ENCODE peak calls at places on chromosomes 2 and 18, in nine cellular contexts. P, Q, K, V, X, G, Z, E and I are unnamed samples.

GRCh38 chr2:80560298-80560697 is 255.7 kb upstream of the LRRTM1 start:
- DNase-seq in P (no peak), Q (no peak), K (no peak), V (no peak), X (no peak), G (no peak), Z (no peak), E (no peak), I (no peak)

GRCh38 chr2:169139993-169140767 is 70.8 kb downstream of the DHRS9 start:
- DNase-seq in P (no peak), Q (no peak), K (no peak), V (no peak), X (no peak), G (no peak), Z (no peak), E (no peak), I (no peak)

GRCh38 chr2:33069894-33070651 is 123.3 kb downstream of the LTBP1 start:
- DNase-seq in P (peak; percentile 98), Q (peak; percentile 98), K (peak; percentile 6), V (peak; percentile 97), X (peak; percentile 99), G (no peak), Z (no peak), E (peak; percentile 87), I (no peak)

GRCh38 chr2:1169291-1169949 is 218.8 kb downstream of the SNTG2 start:
- DNase-seq in P (no peak), Q (no peak), K (no peak), V (no peak), X (no peak), G (no peak), Z (no peak), E (no peak), I (no peak)

GRCh38 chr2:26401739-26402541 is at the start of gene DRC1:
- DNase-seq in P (peak; percentile 34), Q (peak; percentile 76), K (peak; percentile 36), V (peak; percentile 88), X (no peak), G (peak; percentile 84), Z (no peak), E (peak; percentile 80), I (peak; percentile 49)

GRCh38 chr2:72180351-72180750 is 32.7 kb upstream of the CYP26B1 start:
- DNase-seq in P (no peak), Q (no peak), K (no peak), V (no peak), X (no peak), G (no peak), Z (no peak), E (no peak), I (no peak)

GRCh38 chr18:76837071-76837470 is 14.7 kb downstream of the ZNF236 start:
- DNase-seq in P (no peak), Q (no peak), K (no peak), V (no peak), X (no peak), G (no peak), Z (no peak), E (no peak), I (no peak)

GRCh38 chr18:29060349-29060748 is 883.4 kb upstream of the CDH2 start:
- DNase-seq in P (no peak), Q (no peak), K (no peak), V (no peak), X (no peak), G (no peak), Z (no peak), E (no peak), I (no peak)

GRCh38 chr2:38534746-38535403 is 67.9 kb downstream of the HNRNPLL start:
- DNase-seq in P (no peak), Q (no peak), K (no peak), V (no peak), X (no peak), G (no peak), Z (no peak), E (no peak), I (peak; percentile 64)

GRCh38 chr2:75482398-75482797 is 78.3 kb downstream of the EVA1A start:
- DNase-seq in P (no peak), Q (no peak), K (no peak), V (no peak), X (no peak), G (no peak), Z (no peak), E (no peak), I (no peak)

GRCh38 chr2:164328310-164328709 is 293.0 kb downstream of the GRB14 start:
- DNase-seq in P (no peak), Q (no peak), K (no peak), V (no peak), X (no peak), G (no peak), Z (no peak), E (no peak), I (no peak)

GRCh38 chr18:55275042-55275897 is 312.7 kb downstream of the TCF4 start:
- DNase-seq in P (peak; percentile 8), Q (peak; percentile 94), K (peak; percentile 6), V (peak; percentile 23), X (peak; percentile 26), G (no peak), Z (no peak), E (peak; percentile 21), I (no peak)

GRCh38 chr18:8426401-8426800 is 182.8 kb upstream of the RAB12 start:
- DNase-seq in P (no peak), Q (no peak), K (peak; percentile 0), V (peak; percentile 12), X (no peak), G (no peak), Z (no peak), E (no peak), I (no peak)

GRCh38 chr2:211103989-211104388 is 547.6 kb downstream of the CPS1 start:
- DNase-seq in P (no peak), Q (no peak), K (no peak), V (no peak), X (no peak), G (no peak), Z (no peak), E (no peak), I (peak; percentile 66)

GRCh38 chr2:167289651-167290410 is 401.6 kb downstream of the XIRP2 start:
- DNase-seq in P (no peak), Q (no peak), K (no peak), V (no peak), X (peak; percentile 40), G (no peak), Z (no peak), E (no peak), I (no peak)

GRCh38 chr2:133169527-133169926 is 398.7 kb downstream of the NCKAP5 start:
- DNase-seq in P (peak; percentile 12), Q (no peak), K (no peak), V (no peak), X (no peak), G (no peak), Z (no peak), E (no peak), I (no peak)

GRCh38 chr18:35974181-35974580 is 1.7 kb downstream of the RMP24 start:
- DNase-seq in P (no peak), Q (no peak), K (no peak), V (no peak), X (no peak), G (no peak), Z (no peak), E (no peak), I (no peak)

GRCh38 chr2:231666171-231667095 is 41.9 kb upstream of the PTMA start:
- DNase-seq in P (peak; percentile 99), Q (peak; percentile 90), K (peak; percentile 50), V (peak; percentile 97), X (peak; percentile 95), G (no peak), Z (no peak), E (peak; percentile 89), I (peak; percentile 96)

GRCh38 chr2:190972213-190972612 is 41.8 kb downstream of the STAT1 start:
- DNase-seq in P (no peak), Q (no peak), K (no peak), V (no peak), X (no peak), G (no peak), Z (no peak), E (no peak), I (no peak)

GRCh38 chr2:61218817-61219170 is 56.8 kb downstream of the C2orf74 start:
- DNase-seq in P (no peak), Q (no peak), K (no peak), V (peak; percentile 28), X (no peak), G (no peak), Z (no peak), E (no peak), I (no peak)

GRCh38 chr2:139684286-139684860 is 904.2 kb upstream of the NXPH2 start:
- DNase-seq in P (no peak), Q (no peak), K (no peak), V (no peak), X (no peak), G (no peak), Z (no peak), E (no peak), I (no peak)

GRCh38 chr18:7615840-7616239 is 48.7 kb downstream of the PTPRM start:
- DNase-seq in P (no peak), Q (no peak), K (no peak), V (no peak), X (no peak), G (no peak), Z (no peak), E (no peak), I (no peak)

GRCh38 chr2:168053676-168054075 is 193.7 kb downstream of the STK39 start:
- DNase-seq in P (no peak), Q (no peak), K (no peak), V (no peak), X (no peak), G (no peak), Z (no peak), E (no peak), I (no peak)

GRCh38 chr2:240524963-240525718 is 32.6 kb downstream of the ANKMY1 start:
- DNase-seq in P (no peak), Q (no peak), K (no peak), V (no peak), X (no peak), G (no peak), Z (no peak), E (no peak), I (no peak)

GRCh38 chr2:62660582-62661262 is 44.8 kb upstream of the EHBP1 start:
- DNase-seq in P (peak; percentile 65), Q (peak; percentile 87), K (no peak), V (no peak), X (no peak), G (no peak), Z (no peak), E (peak; percentile 34), I (no peak)

GRCh38 chr2:74849228-74849892 is 15.4 kb downstream of the HK2 start:
- DNase-seq in P (no peak), Q (no peak), K (peak; percentile 87), V (no peak), X (no peak), G (no peak), Z (no peak), E (no peak), I (peak; percentile 76)

GRCh38 chr18:7954229-7954628 is 387.1 kb downstream of the PTPRM start:
- DNase-seq in P (peak; percentile 15), Q (no peak), K (no peak), V (no peak), X (no peak), G (no peak), Z (no peak), E (no peak), I (no peak)

GRCh38 chr18:61748024-61748423 is 144.8 kb downstream of the RNF152 start:
- DNase-seq in P (no peak), Q (no peak), K (no peak), V (no peak), X (no peak), G (no peak), Z (no peak), E (no peak), I (no peak)

GRCh38 chr18:2572144-2572682 is 856 bp downstream of the NDC80 start:
- DNase-seq in P (no peak), Q (no peak), K (peak; percentile 23), V (no peak), X (peak; percentile 61), G (no peak), Z (no peak), E (no peak), I (no peak)

GRCh38 chr2:207394812-207395534 is 134.8 kb upstream of the CREB1 start:
- DNase-seq in P (peak; percentile 98), Q (peak; percentile 98), K (peak; percentile 2), V (peak; percentile 94), X (peak; percentile 99), G (no peak), Z (no peak), E (peak; percentile 63), I (no peak)